ENCODE peak calls at places on chromosome 10, in five cellular contexts. W is coronary artery, D is HuH-7, T is LHCN-M2, B is kidney tubule cell. P is an unnamed sample.

GRCh38 chr10:95941115-95941514 is 33.3 kb downstream of the CC2D2B start:
- DNase-seq in W (no peak), D (no peak), T (no peak), B (no peak), P (no peak)

GRCh38 chr10:11181996-11182395 is 164.3 kb downstream of the CELF2 start:
- DNase-seq in W (no peak), D (no peak), T (no peak), B (no peak), P (no peak)

GRCh38 chr10:13834581-13835286 is 248.0 kb downstream of the PRPF18 start:
- DNase-seq in W (no peak), D (no peak), T (no peak), B (peak), P (no peak)

GRCh38 chr10:86100581-86101061 is 266.0 kb downstream of the GRID1 start:
- DNase-seq in W (peak), D (peak), T (no peak), B (peak), P (no peak)

GRCh38 chr10:90437452-90437851 is 420.4 kb downstream of the HTR7 start:
- DNase-seq in W (no peak), D (no peak), T (peak), B (no peak), P (no peak)

GRCh38 chr10:110455440-110455839 is 42.3 kb upstream of the DUSP5 start:
- DNase-seq in W (peak), D (no peak), T (no peak), B (peak), P (no peak)

GRCh38 chr10:110820321-110820814 is 51.4 kb upstream of the PDCD4 start:
- DNase-seq in W (peak), D (no peak), T (no peak), B (no peak), P (peak)

GRCh38 chr10:77926566-77927342 is at the start of gene DLG5:
- DNase-seq in W (peak), D (peak), T (peak), B (peak), P (no peak)

GRCh38 chr10:7856685-7857084 is 38.4 kb downstream of the TAF3 start:
- DNase-seq in W (no peak), D (no peak), T (no peak), B (peak), P (no peak)

GRCh38 chr10:71212249-71213126 is at the start of gene UNC5B:
- DNase-seq in W (peak), D (peak), T (peak), B (peak), P (peak)

GRCh38 chr10:28254290-28254985 is 48.4 kb downstream of the MPP7 start:
- DNase-seq in W (no peak), D (no peak), T (peak), B (peak), P (no peak)

GRCh38 chr10:98268694-98269386 is 846 bp upstream of the LOXL4 start:
- DNase-seq in W (no peak), D (no peak), T (no peak), B (peak), P (no peak)

GRCh38 chr10:69639291-69640195 is 9.5 kb downstream of the FAM241B start:
- DNase-seq in W (peak), D (peak), T (peak), B (peak), P (peak)

GRCh38 chr10:101066146-101066889 is 4.5 kb downstream of the KAZALD1 start:
- DNase-seq in W (peak), D (peak), T (peak), B (peak), P (no peak)

GRCh38 chr10:81414038-81414437 is 461.0 kb upstream of the NRG3 start:
- DNase-seq in W (no peak), D (no peak), T (no peak), B (peak), P (peak)

GRCh38 chr10:87565010-87565409 is 60.3 kb downstream of the MINPP1 start:
- DNase-seq in W (no peak), D (no peak), T (no peak), B (no peak), P (no peak)

GRCh38 chr10:7408003-7408493 is 2.8 kb downstream of the SFMBT2 start:
- DNase-seq in W (no peak), D (no peak), T (no peak), B (peak), P (no peak)

GRCh38 chr10:103542764-103543616 is 49.5 kb downstream of the NEURL1 start:
- DNase-seq in W (peak), D (peak), T (peak), B (peak), P (peak)

GRCh38 chr10:5501976-5502902 is 2.9 kb upstream of the CALML5 start:
- DNase-seq in W (no peak), D (no peak), T (no peak), B (no peak), P (no peak)

GRCh38 chr10:86742230-86742629 is 14.2 kb upstream of the BMPR1A start:
- DNase-seq in W (no peak), D (no peak), T (no peak), B (no peak), P (no peak)

GRCh38 chr10:77392851-77393250 is 244.8 kb downstream of the KCNMA1 start:
- DNase-seq in W (no peak), D (no peak), T (peak), B (peak), P (no peak)

GRCh38 chr10:125982256-125982948 is 86.0 kb downstream of the FANK1 start:
- DNase-seq in W (no peak), D (peak), T (peak), B (peak), P (no peak)

GRCh38 chr10:23368816-23369640 is 24.4 kb upstream of the C10orf67 start:
- DNase-seq in W (no peak), D (no peak), T (peak), B (peak), P (no peak)

GRCh38 chr10:104342941-104343411 is 4.7 kb upstream of the ITPRIP start:
- DNase-seq in W (no peak), D (no peak), T (peak), B (no peak), P (no peak)

GRCh38 chr10:68428396-68428795 is 21.3 kb upstream of the RUFY2 start:
- DNase-seq in W (no peak), D (no peak), T (no peak), B (no peak), P (no peak)